ENCODE peak calls at places on chromosomes 5 and 9, in seven cellular contexts. One of them, this sample, is unnamed.

GRCh38 chr9:116800885-116801284 is 113.8 kb downstream of the TRIM32 start:
- DNase-seq in adrenal gland: no peak
- DNase-seq in RWPE1: no peak
- DNase-seq in AG10803: no peak
- DNase-seq in AG04450: no peak
- DNase-seq in glutamatergic neuron: peak
- DNase-seq in GM12865: peak
- DNase-seq in this sample: no peak

GRCh38 chr5:103224894-103225246 is 33.7 kb upstream of the MACIR start:
- DNase-seq in adrenal gland: no peak
- DNase-seq in RWPE1: no peak
- DNase-seq in AG10803: no peak
- DNase-seq in AG04450: no peak
- DNase-seq in glutamatergic neuron: no peak
- DNase-seq in GM12865: no peak
- DNase-seq in this sample: no peak

GRCh38 chr9:112711050-112711689 is 6.7 kb downstream of the INIP start:
- DNase-seq in adrenal gland: peak
- DNase-seq in RWPE1: peak
- DNase-seq in AG10803: peak
- DNase-seq in AG04450: no peak
- DNase-seq in glutamatergic neuron: no peak
- DNase-seq in GM12865: peak
- DNase-seq in this sample: no peak

GRCh38 chr5:32390819-32391591 is 53.5 kb downstream of the ZFR start:
- DNase-seq in adrenal gland: peak
- DNase-seq in RWPE1: peak
- DNase-seq in AG10803: peak
- DNase-seq in AG04450: peak
- DNase-seq in glutamatergic neuron: no peak
- DNase-seq in GM12865: no peak
- DNase-seq in this sample: no peak

GRCh38 chr5:127430627-127431026 is 86.8 kb upstream of the PRRC1 start:
- DNase-seq in adrenal gland: no peak
- DNase-seq in RWPE1: no peak
- DNase-seq in AG10803: no peak
- DNase-seq in AG04450: no peak
- DNase-seq in glutamatergic neuron: no peak
- DNase-seq in GM12865: no peak
- DNase-seq in this sample: no peak

GRCh38 chr9:101528015-101528414 is 5.6 kb upstream of the RNF20 start:
- DNase-seq in adrenal gland: no peak
- DNase-seq in RWPE1: no peak
- DNase-seq in AG10803: no peak
- DNase-seq in AG04450: no peak
- DNase-seq in glutamatergic neuron: no peak
- DNase-seq in GM12865: no peak
- DNase-seq in this sample: no peak

GRCh38 chr5:112346411-112347044 is 72.5 kb downstream of the EPB41L4A start:
- DNase-seq in adrenal gland: no peak
- DNase-seq in RWPE1: no peak
- DNase-seq in AG10803: no peak
- DNase-seq in AG04450: no peak
- DNase-seq in glutamatergic neuron: no peak
- DNase-seq in GM12865: peak
- DNase-seq in this sample: no peak

GRCh38 chr9:122236681-122237080 is 7.9 kb upstream of the LHX6 start:
- DNase-seq in adrenal gland: no peak
- DNase-seq in RWPE1: no peak
- DNase-seq in AG10803: no peak
- DNase-seq in AG04450: no peak
- DNase-seq in glutamatergic neuron: no peak
- DNase-seq in GM12865: no peak
- DNase-seq in this sample: no peak

GRCh38 chr9:110152704-110153374 is 55.1 kb downstream of the C9orf152 start:
- DNase-seq in adrenal gland: no peak
- DNase-seq in RWPE1: peak
- DNase-seq in AG10803: peak
- DNase-seq in AG04450: no peak
- DNase-seq in glutamatergic neuron: peak
- DNase-seq in GM12865: peak
- DNase-seq in this sample: no peak

GRCh38 chr5:8517461-8517860 is 648.5 kb downstream of the MTRR start:
- DNase-seq in adrenal gland: no peak
- DNase-seq in RWPE1: no peak
- DNase-seq in AG10803: no peak
- DNase-seq in AG04450: no peak
- DNase-seq in glutamatergic neuron: no peak
- DNase-seq in GM12865: no peak
- DNase-seq in this sample: no peak

GRCh38 chr5:74201334-74202081 is 439.0 kb downstream of the ENC1 start:
- DNase-seq in adrenal gland: peak
- DNase-seq in RWPE1: no peak
- DNase-seq in AG10803: peak
- DNase-seq in AG04450: no peak
- DNase-seq in glutamatergic neuron: no peak
- DNase-seq in GM12865: peak
- DNase-seq in this sample: no peak

GRCh38 chr9:10265102-10265708 is 347.6 kb downstream of the PTPRD start:
- DNase-seq in adrenal gland: no peak
- DNase-seq in RWPE1: peak
- DNase-seq in AG10803: no peak
- DNase-seq in AG04450: peak
- DNase-seq in glutamatergic neuron: no peak
- DNase-seq in GM12865: no peak
- DNase-seq in this sample: no peak

GRCh38 chr5:56666901-56667300 is 148.4 kb upstream of the MAP3K1 start:
- DNase-seq in adrenal gland: peak
- DNase-seq in RWPE1: no peak
- DNase-seq in AG10803: no peak
- DNase-seq in AG04450: no peak
- DNase-seq in glutamatergic neuron: no peak
- DNase-seq in GM12865: no peak
- DNase-seq in this sample: no peak

GRCh38 chr5:132238901-132239500 is 11.3 kb upstream of the P4HA2 start:
- DNase-seq in adrenal gland: no peak
- DNase-seq in RWPE1: no peak
- DNase-seq in AG10803: no peak
- DNase-seq in AG04450: no peak
- DNase-seq in glutamatergic neuron: no peak
- DNase-seq in GM12865: no peak
- DNase-seq in this sample: no peak

GRCh38 chr5:168892618-168893017 is 313.4 kb upstream of the PANK3 start:
- DNase-seq in adrenal gland: no peak
- DNase-seq in RWPE1: no peak
- DNase-seq in AG10803: no peak
- DNase-seq in AG04450: no peak
- DNase-seq in glutamatergic neuron: no peak
- DNase-seq in GM12865: no peak
- DNase-seq in this sample: no peak

GRCh38 chr5:168887931-168888330 is 308.8 kb upstream of the PANK3 start:
- DNase-seq in adrenal gland: no peak
- DNase-seq in RWPE1: no peak
- DNase-seq in AG10803: no peak
- DNase-seq in AG04450: no peak
- DNase-seq in glutamatergic neuron: no peak
- DNase-seq in GM12865: no peak
- DNase-seq in this sample: no peak

GRCh38 chr5:168893231-168893630 is 314.1 kb upstream of the PANK3 start:
- DNase-seq in adrenal gland: no peak
- DNase-seq in RWPE1: no peak
- DNase-seq in AG10803: no peak
- DNase-seq in AG04450: no peak
- DNase-seq in glutamatergic neuron: no peak
- DNase-seq in GM12865: no peak
- DNase-seq in this sample: no peak

GRCh38 chr5:168889039-168889438 is 309.9 kb upstream of the PANK3 start:
- DNase-seq in adrenal gland: no peak
- DNase-seq in RWPE1: no peak
- DNase-seq in AG10803: no peak
- DNase-seq in AG04450: no peak
- DNase-seq in glutamatergic neuron: no peak
- DNase-seq in GM12865: no peak
- DNase-seq in this sample: no peak

GRCh38 chr5:168891175-168891812 is 312.1 kb upstream of the PANK3 start:
- DNase-seq in adrenal gland: no peak
- DNase-seq in RWPE1: no peak
- DNase-seq in AG10803: no peak
- DNase-seq in AG04450: no peak
- DNase-seq in glutamatergic neuron: no peak
- DNase-seq in GM12865: no peak
- DNase-seq in this sample: no peak
- TF ChIP-seq CTCF in adrenal gland: no peak
- TF ChIP-seq CTCF in RWPE1: no peak
- TF ChIP-seq CTCF in AG10803: no peak
- TF ChIP-seq CTCF in AG04450: no peak
- TF ChIP-seq CTCF in glutamatergic neuron: no peak
- TF ChIP-seq CTCF in GM12865: no peak
- TF ChIP-seq CTCF in this sample: no peak

GRCh38 chr5:180825768-180826525 is 23.3 kb upstream of the MGAT1 start:
- DNase-seq in adrenal gland: peak
- DNase-seq in RWPE1: peak
- DNase-seq in AG10803: peak
- DNase-seq in AG04450: no peak
- DNase-seq in glutamatergic neuron: no peak
- DNase-seq in GM12865: no peak
- DNase-seq in this sample: no peak

GRCh38 chr5:180832638-180833068 is 28.4 kb downstream of the ZFP62 start:
- DNase-seq in adrenal gland: no peak
- DNase-seq in RWPE1: no peak
- DNase-seq in AG10803: no peak
- DNase-seq in AG04450: no peak
- DNase-seq in glutamatergic neuron: no peak
- DNase-seq in GM12865: peak
- DNase-seq in this sample: no peak

GRCh38 chr5:180829711-180830110 is 27.1 kb upstream of the MGAT1 start:
- DNase-seq in adrenal gland: no peak
- DNase-seq in RWPE1: no peak
- DNase-seq in AG10803: no peak
- DNase-seq in AG04450: no peak
- DNase-seq in glutamatergic neuron: no peak
- DNase-seq in GM12865: no peak
- DNase-seq in this sample: no peak

GRCh38 chr5:180830253-180831138 is 27.9 kb upstream of the MGAT1 start:
- DNase-seq in adrenal gland: peak
- DNase-seq in RWPE1: peak
- DNase-seq in AG10803: peak
- DNase-seq in AG04450: no peak
- DNase-seq in glutamatergic neuron: peak
- DNase-seq in GM12865: peak
- DNase-seq in this sample: no peak

DNA sequence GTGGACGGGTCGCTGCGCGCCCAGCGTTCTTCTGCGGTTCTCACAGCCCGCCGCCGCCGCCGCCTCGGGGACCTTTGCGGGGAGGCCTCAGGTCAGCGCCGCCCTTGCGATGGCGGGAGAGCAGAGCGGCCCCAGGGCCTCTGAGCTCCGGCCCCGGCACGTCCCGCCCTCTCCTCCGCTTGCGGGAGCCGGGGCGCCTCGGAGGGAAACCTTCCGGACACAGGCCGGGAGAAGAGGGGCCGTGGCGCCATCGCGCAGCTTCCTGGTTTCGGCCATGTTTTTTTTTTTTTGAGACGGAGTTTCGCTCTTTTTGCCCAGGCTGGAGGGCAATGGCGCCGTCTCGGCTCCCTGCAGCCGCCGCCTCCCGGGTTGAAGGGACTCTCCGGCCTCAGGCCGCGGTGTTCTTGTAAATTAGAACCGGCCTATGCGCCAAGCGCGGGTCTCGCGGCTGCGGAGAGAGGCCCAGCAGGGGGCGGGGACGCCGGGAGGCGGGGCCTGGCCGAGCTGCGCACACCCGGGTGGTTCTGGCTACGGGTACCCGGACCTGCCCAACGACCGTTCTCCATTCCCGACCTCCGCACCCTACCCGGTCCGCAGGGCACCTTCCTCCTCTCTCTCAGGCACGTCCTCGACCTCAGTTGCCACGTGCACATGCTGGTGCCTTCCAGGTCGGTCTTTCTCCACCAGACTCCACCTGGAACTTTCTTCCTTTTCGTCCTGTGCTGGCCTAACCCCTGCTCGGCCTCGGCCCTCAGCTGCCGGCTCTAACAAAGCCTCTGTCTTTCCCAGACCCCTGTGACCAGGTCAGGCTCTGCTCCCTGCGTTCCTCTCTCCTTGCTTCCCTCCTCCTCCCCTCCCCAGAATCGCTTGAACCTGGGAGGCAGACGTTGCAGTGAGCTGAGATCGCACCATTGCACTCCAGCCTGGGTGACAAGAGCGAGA is 28.8 kb upstream of the MGAT1 start:
- DNase-seq in adrenal gland: peak
- DNase-seq in RWPE1: peak
- DNase-seq in AG10803: peak
- DNase-seq in AG04450: peak
- DNase-seq in glutamatergic neuron: peak
- DNase-seq in GM12865: peak
- DNase-seq in this sample: peak
- TF ChIP-seq CTCF in adrenal gland: no peak
- TF ChIP-seq CTCF in RWPE1: no peak
- TF ChIP-seq CTCF in AG10803: no peak
- TF ChIP-seq CTCF in AG04450: peak
- TF ChIP-seq CTCF in glutamatergic neuron: no peak
- TF ChIP-seq CTCF in GM12865: peak
- TF ChIP-seq CTCF in this sample: no peak

GRCh38 chr5:28012538-28012937 is 974.2 kb upstream of the CDH9 start:
- DNase-seq in adrenal gland: no peak
- DNase-seq in RWPE1: no peak
- DNase-seq in AG10803: no peak
- DNase-seq in AG04450: no peak
- DNase-seq in glutamatergic neuron: no peak
- DNase-seq in GM12865: no peak
- DNase-seq in this sample: no peak
- TF ChIP-seq CTCF in adrenal gland: no peak
- TF ChIP-seq CTCF in RWPE1: no peak
- TF ChIP-seq CTCF in AG10803: no peak
- TF ChIP-seq CTCF in AG04450: no peak
- TF ChIP-seq CTCF in glutamatergic neuron: no peak
- TF ChIP-seq CTCF in GM12865: no peak
- TF ChIP-seq CTCF in this sample: no peak

DNA sequence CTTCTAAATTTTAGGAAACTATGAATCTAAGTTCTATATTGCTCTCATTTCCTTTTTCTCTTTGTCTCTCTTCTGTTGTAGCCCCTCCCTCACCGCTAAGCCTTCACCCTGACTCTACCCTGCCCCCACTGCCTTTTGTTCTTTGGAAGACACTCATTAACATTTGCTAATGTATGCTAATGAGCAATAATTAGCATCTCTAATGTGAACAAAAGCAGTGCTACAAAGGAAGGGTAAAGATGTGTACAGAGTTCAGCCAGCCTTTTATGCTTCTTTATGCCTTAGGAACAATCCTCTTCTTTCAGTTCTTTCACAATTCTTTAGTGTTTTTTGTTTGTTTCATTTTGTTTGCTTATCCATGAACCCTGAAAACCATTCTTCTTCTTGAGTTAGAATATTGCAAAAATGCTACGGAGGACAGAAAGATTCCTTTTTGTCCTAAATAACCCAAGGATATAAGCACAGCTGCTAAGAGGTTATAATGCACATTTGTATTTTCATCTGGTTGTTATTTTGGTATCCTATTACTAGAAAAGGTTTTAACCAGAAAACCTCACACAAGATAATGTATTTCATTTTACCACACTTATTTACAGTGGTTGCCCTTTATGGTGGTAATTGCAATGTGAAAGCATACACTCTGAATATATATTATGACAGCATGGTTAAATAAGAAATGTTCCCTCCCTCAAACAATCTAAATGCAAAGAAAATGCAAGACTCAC is 159.3 kb downstream of the TMC1 start:
- DNase-seq in adrenal gland: no peak
- DNase-seq in RWPE1: no peak
- DNase-seq in AG10803: no peak
- DNase-seq in AG04450: no peak
- DNase-seq in glutamatergic neuron: peak
- DNase-seq in GM12865: no peak
- DNase-seq in this sample: no peak
- TF ChIP-seq CTCF in adrenal gland: no peak
- TF ChIP-seq CTCF in RWPE1: no peak
- TF ChIP-seq CTCF in AG10803: no peak
- TF ChIP-seq CTCF in AG04450: no peak
- TF ChIP-seq CTCF in glutamatergic neuron: no peak
- TF ChIP-seq CTCF in GM12865: no peak
- TF ChIP-seq CTCF in this sample: no peak

This sample was measured in mesothelial cell of epicardium.